ENCODE peak calls at places on chromosomes 6 and 20, in eight cellular contexts. One of them, this sample, is unnamed.

GRCh38 chr6:101396552-101397173 is 3.2 kb downstream of the GRIK2 start:
- DNase-seq in left ventricle myocardium inferior: peak
- DNase-seq in AG04450: no peak
- DNase-seq in fibroblast of pulmonary artery: peak
- DNase-seq in pancreas: peak
- DNase-seq in tibial nerve: peak
- DNase-seq in thoracic aorta: no peak
- DNase-seq in bronchial epithelial cell: peak
- DNase-seq in this sample: no peak

GRCh38 chr6:107820571-107821261 is 3.4 kb downstream of the SCML4 start:
- DNase-seq in left ventricle myocardium inferior: no peak
- DNase-seq in AG04450: no peak
- DNase-seq in fibroblast of pulmonary artery: peak
- DNase-seq in pancreas: no peak
- DNase-seq in tibial nerve: no peak
- DNase-seq in thoracic aorta: no peak
- DNase-seq in bronchial epithelial cell: peak
- DNase-seq in this sample: peak

GRCh38 chr6:106360989-106361430 is 493 bp downstream of the CRYBG1 start:
- DNase-seq in left ventricle myocardium inferior: no peak
- DNase-seq in AG04450: no peak
- DNase-seq in fibroblast of pulmonary artery: no peak
- DNase-seq in pancreas: peak
- DNase-seq in tibial nerve: no peak
- DNase-seq in thoracic aorta: no peak
- DNase-seq in bronchial epithelial cell: peak
- DNase-seq in this sample: no peak

GRCh38 chr6:36660771-36661471 is 17.6 kb upstream of the CDKN1A start:
- DNase-seq in left ventricle myocardium inferior: peak
- DNase-seq in AG04450: no peak
- DNase-seq in fibroblast of pulmonary artery: no peak
- DNase-seq in pancreas: peak
- DNase-seq in tibial nerve: no peak
- DNase-seq in thoracic aorta: no peak
- DNase-seq in bronchial epithelial cell: no peak
- DNase-seq in this sample: no peak

GRCh38 chr20:10350188-10350842 is 83.7 kb downstream of the MKKS start:
- DNase-seq in left ventricle myocardium inferior: no peak
- DNase-seq in AG04450: no peak
- DNase-seq in fibroblast of pulmonary artery: no peak
- DNase-seq in pancreas: no peak
- DNase-seq in tibial nerve: no peak
- DNase-seq in thoracic aorta: no peak
- DNase-seq in bronchial epithelial cell: no peak
- DNase-seq in this sample: no peak

GRCh38 chr6:134517145-134517658 is 199.3 kb upstream of the SGK1 start:
- DNase-seq in left ventricle myocardium inferior: peak
- DNase-seq in AG04450: peak
- DNase-seq in fibroblast of pulmonary artery: peak
- DNase-seq in pancreas: peak
- DNase-seq in tibial nerve: peak
- DNase-seq in thoracic aorta: no peak
- DNase-seq in bronchial epithelial cell: peak
- DNase-seq in this sample: peak

GRCh38 chr6:28134015-28134414 is 7.7 kb upstream of the ZKSCAN8 start:
- DNase-seq in left ventricle myocardium inferior: no peak
- DNase-seq in AG04450: no peak
- DNase-seq in fibroblast of pulmonary artery: peak
- DNase-seq in pancreas: no peak
- DNase-seq in tibial nerve: no peak
- DNase-seq in thoracic aorta: no peak
- DNase-seq in bronchial epithelial cell: peak
- DNase-seq in this sample: no peak

GRCh38 chr20:46894971-46895905 is 595 bp downstream of the EYA2 start:
- DNase-seq in left ventricle myocardium inferior: no peak
- DNase-seq in AG04450: no peak
- DNase-seq in fibroblast of pulmonary artery: no peak
- DNase-seq in pancreas: no peak
- DNase-seq in tibial nerve: no peak
- DNase-seq in thoracic aorta: no peak
- DNase-seq in bronchial epithelial cell: peak
- DNase-seq in this sample: no peak

GRCh38 chr6:152981989-152982767 is 663 bp downstream of the FBXO5 start:
- DNase-seq in left ventricle myocardium inferior: no peak
- DNase-seq in AG04450: no peak
- DNase-seq in fibroblast of pulmonary artery: no peak
- DNase-seq in pancreas: peak
- DNase-seq in tibial nerve: no peak
- DNase-seq in thoracic aorta: no peak
- DNase-seq in bronchial epithelial cell: no peak
- DNase-seq in this sample: no peak

GRCh38 chr20:44582321-44583025 is at the start of gene PKIG:
- DNase-seq in left ventricle myocardium inferior: no peak
- DNase-seq in AG04450: peak
- DNase-seq in fibroblast of pulmonary artery: peak
- DNase-seq in pancreas: no peak
- DNase-seq in tibial nerve: peak
- DNase-seq in thoracic aorta: no peak
- DNase-seq in bronchial epithelial cell: peak
- DNase-seq in this sample: no peak

GRCh38 chr6:13378669-13379590 is 50.6 kb upstream of the TBC1D7 start:
- DNase-seq in left ventricle myocardium inferior: no peak
- DNase-seq in AG04450: no peak
- DNase-seq in fibroblast of pulmonary artery: no peak
- DNase-seq in pancreas: no peak
- DNase-seq in tibial nerve: no peak
- DNase-seq in thoracic aorta: no peak
- DNase-seq in bronchial epithelial cell: no peak
- DNase-seq in this sample: no peak

GRCh38 chr6:119129148-119129967 is 50.9 kb upstream of the FAM184A start:
- DNase-seq in left ventricle myocardium inferior: no peak
- DNase-seq in AG04450: peak
- DNase-seq in fibroblast of pulmonary artery: peak
- DNase-seq in pancreas: no peak
- DNase-seq in tibial nerve: peak
- DNase-seq in thoracic aorta: no peak
- DNase-seq in bronchial epithelial cell: peak
- DNase-seq in this sample: peak

GRCh38 chr6:48318670-48319069 is 207.7 kb upstream of the PTCHD4 start:
- DNase-seq in left ventricle myocardium inferior: no peak
- DNase-seq in AG04450: no peak
- DNase-seq in fibroblast of pulmonary artery: no peak
- DNase-seq in pancreas: no peak
- DNase-seq in tibial nerve: no peak
- DNase-seq in thoracic aorta: no peak
- DNase-seq in bronchial epithelial cell: no peak
- DNase-seq in this sample: no peak

GRCh38 chr6:35294308-35294945 is 3.2 kb upstream of the DEF6 start:
- DNase-seq in left ventricle myocardium inferior: no peak
- DNase-seq in AG04450: no peak
- DNase-seq in fibroblast of pulmonary artery: peak
- DNase-seq in pancreas: peak
- DNase-seq in tibial nerve: no peak
- DNase-seq in thoracic aorta: no peak
- DNase-seq in bronchial epithelial cell: peak
- DNase-seq in this sample: no peak

GRCh38 chr20:63117151-63117550 is 98.8 kb downstream of the YTHDF1 start:
- DNase-seq in left ventricle myocardium inferior: no peak
- DNase-seq in AG04450: no peak
- DNase-seq in fibroblast of pulmonary artery: no peak
- DNase-seq in pancreas: peak
- DNase-seq in tibial nerve: no peak
- DNase-seq in thoracic aorta: no peak
- DNase-seq in bronchial epithelial cell: no peak
- DNase-seq in this sample: no peak

GRCh38 chr6:33251390-33252012 is 20.2 kb downstream of the VPS52 start:
- DNase-seq in left ventricle myocardium inferior: no peak
- DNase-seq in AG04450: no peak
- DNase-seq in fibroblast of pulmonary artery: no peak
- DNase-seq in pancreas: no peak
- DNase-seq in tibial nerve: no peak
- DNase-seq in thoracic aorta: no peak
- DNase-seq in bronchial epithelial cell: no peak
- DNase-seq in this sample: no peak

GRCh38 chr6:101016163-101016562 is 135.0 kb upstream of the ASCC3 start:
- DNase-seq in left ventricle myocardium inferior: no peak
- DNase-seq in AG04450: no peak
- DNase-seq in fibroblast of pulmonary artery: no peak
- DNase-seq in pancreas: no peak
- DNase-seq in tibial nerve: no peak
- DNase-seq in thoracic aorta: no peak
- DNase-seq in bronchial epithelial cell: no peak
- DNase-seq in this sample: no peak

GRCh38 chr20:58808296-58809046 is 42.2 kb downstream of the GNAS-AS1 start:
- DNase-seq in left ventricle myocardium inferior: no peak
- DNase-seq in AG04450: no peak
- DNase-seq in fibroblast of pulmonary artery: no peak
- DNase-seq in pancreas: no peak
- DNase-seq in tibial nerve: no peak
- DNase-seq in thoracic aorta: no peak
- DNase-seq in bronchial epithelial cell: no peak
- DNase-seq in this sample: no peak

GRCh38 chr20:36439040-36439730 is 102.1 kb upstream of the MYL9 start:
- DNase-seq in left ventricle myocardium inferior: peak
- DNase-seq in AG04450: no peak
- DNase-seq in fibroblast of pulmonary artery: peak
- DNase-seq in pancreas: peak
- DNase-seq in tibial nerve: peak
- DNase-seq in thoracic aorta: no peak
- DNase-seq in bronchial epithelial cell: peak
- DNase-seq in this sample: no peak

GRCh38 chr6:166466178-166467122 is 83.7 kb upstream of the MPC1 start:
- DNase-seq in left ventricle myocardium inferior: no peak
- DNase-seq in AG04450: peak
- DNase-seq in fibroblast of pulmonary artery: peak
- DNase-seq in pancreas: no peak
- DNase-seq in tibial nerve: no peak
- DNase-seq in thoracic aorta: no peak
- DNase-seq in bronchial epithelial cell: peak
- DNase-seq in this sample: no peak

GRCh38 chr6:95249176-95249575 is 328.2 kb upstream of the MANEA start:
- DNase-seq in left ventricle myocardium inferior: no peak
- DNase-seq in AG04450: peak
- DNase-seq in fibroblast of pulmonary artery: peak
- DNase-seq in pancreas: no peak
- DNase-seq in tibial nerve: no peak
- DNase-seq in thoracic aorta: no peak
- DNase-seq in bronchial epithelial cell: peak
- DNase-seq in this sample: peak

GRCh38 chr6:77180367-77180766 is 282.9 kb downstream of the HTR1B start:
- DNase-seq in left ventricle myocardium inferior: no peak
- DNase-seq in AG04450: no peak
- DNase-seq in fibroblast of pulmonary artery: no peak
- DNase-seq in pancreas: no peak
- DNase-seq in tibial nerve: no peak
- DNase-seq in thoracic aorta: no peak
- DNase-seq in bronchial epithelial cell: no peak
- DNase-seq in this sample: no peak

GRCh38 chr6:14876778-14877613 is 368.9 kb upstream of the JARID2 start:
- DNase-seq in left ventricle myocardium inferior: no peak
- DNase-seq in AG04450: peak
- DNase-seq in fibroblast of pulmonary artery: peak
- DNase-seq in pancreas: no peak
- DNase-seq in tibial nerve: no peak
- DNase-seq in thoracic aorta: no peak
- DNase-seq in bronchial epithelial cell: peak
- DNase-seq in this sample: peak

GRCh38 chr20:7959484-7959883 is 19.2 kb upstream of the HAO1 start:
- DNase-seq in left ventricle myocardium inferior: no peak
- DNase-seq in AG04450: no peak
- DNase-seq in fibroblast of pulmonary artery: no peak
- DNase-seq in pancreas: no peak
- DNase-seq in tibial nerve: no peak
- DNase-seq in thoracic aorta: no peak
- DNase-seq in bronchial epithelial cell: peak
- DNase-seq in this sample: no peak

DNA sequence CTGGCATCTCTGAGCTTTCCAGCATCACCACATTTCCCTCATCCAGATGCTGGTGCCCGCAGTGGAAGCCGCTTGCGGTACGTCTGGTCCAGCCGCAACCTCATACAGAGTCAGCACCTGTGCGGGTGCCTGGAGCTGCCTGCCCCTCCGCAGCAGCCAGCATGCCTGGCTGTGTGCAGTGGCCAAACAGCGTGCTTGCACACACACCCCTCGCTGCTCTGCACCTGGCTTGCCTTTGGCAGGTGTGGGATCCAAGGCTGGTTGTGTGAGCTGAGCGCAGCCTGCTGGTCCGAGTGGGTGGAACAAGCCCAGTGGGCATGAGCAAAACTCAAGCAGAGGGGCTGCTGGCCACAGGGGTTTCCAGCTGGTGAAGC is 3.1 kb upstream of the HINT3 start:
- DNase-seq in left ventricle myocardium inferior: no peak
- DNase-seq in AG04450: no peak
- DNase-seq in fibroblast of pulmonary artery: no peak
- DNase-seq in pancreas: peak
- DNase-seq in tibial nerve: no peak
- DNase-seq in thoracic aorta: no peak
- DNase-seq in bronchial epithelial cell: no peak
- DNase-seq in this sample: no peak
- H3K4me3 ChIP-seq in left ventricle myocardium inferior: no peak
- H3K4me3 ChIP-seq in AG04450: no peak
- H3K4me3 ChIP-seq in fibroblast of pulmonary artery: no peak
- H3K4me3 ChIP-seq in pancreas: no peak
- H3K4me3 ChIP-seq in tibial nerve: no peak
- H3K4me3 ChIP-seq in thoracic aorta: no peak
- H3K4me3 ChIP-seq in bronchial epithelial cell: no peak
- H3K4me3 ChIP-seq in this sample: no peak

GRCh38 chr6:58113960-58114359 is 796.5 kb downstream of the PRIM2 start:
- DNase-seq in left ventricle myocardium inferior: no peak
- DNase-seq in AG04450: no peak
- DNase-seq in fibroblast of pulmonary artery: no peak
- DNase-seq in pancreas: no peak
- DNase-seq in tibial nerve: no peak
- DNase-seq in thoracic aorta: no peak
- DNase-seq in bronchial epithelial cell: no peak
- DNase-seq in this sample: no peak
- TF ChIP-seq CTCF in left ventricle myocardium inferior: no peak
- TF ChIP-seq CTCF in AG04450: no peak
- TF ChIP-seq CTCF in fibroblast of pulmonary artery: no peak
- TF ChIP-seq CTCF in pancreas: no peak
- TF ChIP-seq CTCF in tibial nerve: no peak
- TF ChIP-seq CTCF in thoracic aorta: no peak
- TF ChIP-seq CTCF in bronchial epithelial cell: no peak
- TF ChIP-seq CTCF in this sample: no peak

GRCh38 chr6:144149558-144149893 is 791 bp upstream of the STX11 start:
- DNase-seq in left ventricle myocardium inferior: no peak
- DNase-seq in AG04450: no peak
- DNase-seq in fibroblast of pulmonary artery: no peak
- DNase-seq in pancreas: no peak
- DNase-seq in tibial nerve: no peak
- DNase-seq in thoracic aorta: no peak
- DNase-seq in bronchial epithelial cell: no peak
- DNase-seq in this sample: no peak
- H3K4me3 ChIP-seq in left ventricle myocardium inferior: peak
- H3K4me3 ChIP-seq in AG04450: peak
- H3K4me3 ChIP-seq in fibroblast of pulmonary artery: peak
- H3K4me3 ChIP-seq in pancreas: no peak
- H3K4me3 ChIP-seq in tibial nerve: peak
- H3K4me3 ChIP-seq in thoracic aorta: peak
- H3K4me3 ChIP-seq in bronchial epithelial cell: peak
- H3K4me3 ChIP-seq in this sample: peak

GRCh38 chr6:131167773-131168172 is 32.5 kb downstream of the AKAP7 start:
- DNase-seq in left ventricle myocardium inferior: no peak
- DNase-seq in AG04450: no peak
- DNase-seq in fibroblast of pulmonary artery: peak
- DNase-seq in pancreas: no peak
- DNase-seq in tibial nerve: no peak
- DNase-seq in thoracic aorta: no peak
- DNase-seq in bronchial epithelial cell: no peak
- DNase-seq in this sample: no peak
- TF ChIP-seq CTCF in left ventricle myocardium inferior: peak
- TF ChIP-seq CTCF in AG04450: peak
- TF ChIP-seq CTCF in fibroblast of pulmonary artery: no peak
- TF ChIP-seq CTCF in pancreas: no peak
- TF ChIP-seq CTCF in tibial nerve: no peak
- TF ChIP-seq CTCF in thoracic aorta: no peak
- TF ChIP-seq CTCF in bronchial epithelial cell: no peak
- TF ChIP-seq CTCF in this sample: no peak